ENCODE peak calls at places on chromosomes 12 and 14, in five cellular contexts. P is adipocyte, A is AG08395, E is GM23338, I is M059J. H is an unnamed sample.

GRCh38 chr12:67750528-67751183 is 102.1 kb downstream of the DYRK2 start:
- DNase-seq in P (no peak), A (no peak), E (no peak), I (peak; percentile 17), H (peak; percentile 51)

GRCh38 chr14:82710257-82710841 is 1176.7 kb upstream of the SEL1L start:
- DNase-seq in P (peak; percentile 69), A (peak; percentile 48), E (peak; percentile 86), I (peak; percentile 1), H (peak; percentile 8)

GRCh38 chr12:99960312-99960711 is 24.4 kb downstream of the ANKS1B start:
- DNase-seq in P (peak; percentile 52), A (peak; percentile 6), E (no peak), I (peak; percentile 47), H (no peak)

GRCh38 chr12:104609083-104609844 is 152.5 kb downstream of the CHST11 start:
- DNase-seq in P (no peak), A (no peak), E (no peak), I (no peak), H (no peak)

GRCh38 chr14:103232831-103233319 is 101.2 kb upstream of the EIF5 start:
- DNase-seq in P (no peak), A (no peak), E (no peak), I (no peak), H (no peak)

GRCh38 chr12:53688134-53688533 is 12.3 kb upstream of the ATP5MC2 start:
- DNase-seq in P (no peak), A (no peak), E (no peak), I (no peak), H (no peak)

GRCh38 chr12:43104524-43104923 is 447.5 kb downstream of the ADAMTS20 start:
- DNase-seq in P (peak; percentile 25), A (no peak), E (no peak), I (peak; percentile 74), H (peak; percentile 48)

GRCh38 chr12:59398164-59398563 is 197.7 kb upstream of the SLC16A7 start:
- DNase-seq in P (no peak), A (no peak), E (no peak), I (no peak), H (no peak)

GRCh38 chr14:64914237-64914971 is at the start of gene CHURC1:
- DNase-seq in P (peak; percentile 100), A (peak; percentile 98), E (peak; percentile 99), I (peak; percentile 99), H (peak; percentile 98)

GRCh38 chr12:6858796-6859195 is 6.8 kb downstream of the USP5 start:
- DNase-seq in P (no peak), A (no peak), E (no peak), I (no peak), H (no peak)

GRCh38 chr14:50964683-50965390 is 20.6 kb upstream of the PYGL start:
- DNase-seq in P (peak; percentile 96), A (peak; percentile 64), E (no peak), I (peak; percentile 91), H (peak; percentile 97)

GRCh38 chr14:105890474-105891220 is 364.3 kb downstream of the TMEM121 start:
- DNase-seq in P (no peak), A (no peak), E (no peak), I (no peak), H (no peak)

GRCh38 chr12:81077329-81077685 is 572 bp upstream of the ACSS3 start:
- DNase-seq in P (peak; percentile 17), A (peak; percentile 23), E (peak; percentile 91), I (no peak), H (peak; percentile 16)

GRCh38 chr12:93530358-93530757 is 42.1 kb upstream of the SOCS2 start:
- DNase-seq in P (no peak), A (no peak), E (no peak), I (no peak), H (no peak)

GRCh38 chr14:71321556-71322315 is 414.5 kb downstream of the PCNX1 start:
- DNase-seq in P (peak; percentile 79), A (no peak), E (peak; percentile 89), I (peak; percentile 83), H (peak; percentile 73)

GRCh38 chr12:50659690-50660424 is 104.0 kb upstream of the ATF1 start:
- DNase-seq in P (no peak), A (no peak), E (no peak), I (no peak), H (no peak)

GRCh38 chr14:61438860-61439765 is 117.7 kb downstream of the PRKCH start:
- DNase-seq in P (peak; percentile 43), A (peak; percentile 37), E (peak; percentile 76), I (peak; percentile 68), H (peak; percentile 65)

GRCh38 chr14:105605501-105606304 is 79.3 kb downstream of the TMEM121 start:
- DNase-seq in P (no peak), A (no peak), E (no peak), I (no peak), H (no peak)

GRCh38 chr14:24880689-24881088 is 169.3 kb downstream of the STXBP6 start:
- DNase-seq in P (peak; percentile 43), A (peak; percentile 19), E (no peak), I (no peak), H (no peak)

GRCh38 chr12:121673013-121673441 is 3.6 kb upstream of the MORN3 start:
- DNase-seq in P (peak; percentile 27), A (peak; percentile 14), E (peak; percentile 24), I (peak; percentile 52), H (peak; percentile 14)

GRCh38 chr14:55160989-55161388 is 30.4 kb downstream of the DLGAP5 start:
- DNase-seq in P (peak; percentile 77), A (peak; percentile 50), E (no peak), I (peak; percentile 42), H (peak; percentile 64)

GRCh38 chr12:123131879-123132402 is 18.9 kb downstream of the PITPNM2 start:
- DNase-seq in P (no peak), A (no peak), E (no peak), I (no peak), H (no peak)

GRCh38 chr12:122963928-122964240 is 2.4 kb downstream of the ABCB9 start:
- DNase-seq in P (peak; percentile 20), A (no peak), E (no peak), I (no peak), H (no peak)

H was measured in EH.